ENCODE peak calls at places on chromosome 1, in five cellular contexts. One of them, this sample, is unnamed.

GRCh38 chr1:25729774-25730173 is 70.2 kb upstream of the SELENON start:
- DNase-seq in heart right ventricle: no peak
- DNase-seq in activated CD8-positive, alpha-beta memory T cell treated with anti-CD3 and anti-CD28 coated beads for 4 hours: no peak
- DNase-seq in adipocyte: no peak
- DNase-seq in effector CD4-positive, alpha-beta T cell: no peak
- DNase-seq in this sample: no peak

GRCh38 chr1:70836456-70836855 is 211.2 kb downstream of the PTGER3 start:
- DNase-seq in effector CD4-positive, alpha-beta T cell: no peak
- DNase-seq in adipocyte: no peak
- DNase-seq in activated CD8-positive, alpha-beta memory T cell treated with anti-CD3 and anti-CD28 coated beads for 4 hours: no peak
- DNase-seq in heart right ventricle: no peak
- DNase-seq in this sample: no peak

GRCh38 chr1:84143796-84144565 is at the start of gene PRKACB:
- DNase-seq in heart right ventricle: no peak
- DNase-seq in effector CD4-positive, alpha-beta T cell: peak
- DNase-seq in activated CD8-positive, alpha-beta memory T cell treated with anti-CD3 and anti-CD28 coated beads for 4 hours: no peak
- DNase-seq in adipocyte: peak
- DNase-seq in this sample: peak

GRCh38 chr1:108661030-108661609 is at the start of gene HENMT1:
- DNase-seq in adipocyte: peak
- DNase-seq in activated CD8-positive, alpha-beta memory T cell treated with anti-CD3 and anti-CD28 coated beads for 4 hours: peak
- DNase-seq in heart right ventricle: peak
- DNase-seq in effector CD4-positive, alpha-beta T cell: peak
- DNase-seq in this sample: peak

GRCh38 chr1:27564710-27565649 is 39.0 kb downstream of the AHDC1 start:
- DNase-seq in activated CD8-positive, alpha-beta memory T cell treated with anti-CD3 and anti-CD28 coated beads for 4 hours: no peak
- DNase-seq in heart right ventricle: peak
- DNase-seq in effector CD4-positive, alpha-beta T cell: no peak
- DNase-seq in adipocyte: no peak
- DNase-seq in this sample: no peak

GRCh38 chr1:232096751-232097150 is 470.2 kb downstream of the DISC1 start:
- DNase-seq in activated CD8-positive, alpha-beta memory T cell treated with anti-CD3 and anti-CD28 coated beads for 4 hours: no peak
- DNase-seq in adipocyte: no peak
- DNase-seq in effector CD4-positive, alpha-beta T cell: no peak
- DNase-seq in heart right ventricle: no peak
- DNase-seq in this sample: no peak

GRCh38 chr1:23400324-23401110 is 24.0 kb downstream of the TCEA3 start:
- DNase-seq in activated CD8-positive, alpha-beta memory T cell treated with anti-CD3 and anti-CD28 coated beads for 4 hours: no peak
- DNase-seq in adipocyte: peak
- DNase-seq in heart right ventricle: no peak
- DNase-seq in effector CD4-positive, alpha-beta T cell: no peak
- DNase-seq in this sample: no peak

GRCh38 chr1:2271841-2272655 is 43.9 kb downstream of the SKI start:
- DNase-seq in heart right ventricle: peak
- DNase-seq in effector CD4-positive, alpha-beta T cell: no peak
- DNase-seq in adipocyte: no peak
- DNase-seq in activated CD8-positive, alpha-beta memory T cell treated with anti-CD3 and anti-CD28 coated beads for 4 hours: no peak
- DNase-seq in this sample: no peak

GRCh38 chr1:7838714-7839113 is 14.2 kb downstream of the UTS2 start:
- DNase-seq in effector CD4-positive, alpha-beta T cell: no peak
- DNase-seq in heart right ventricle: no peak
- DNase-seq in activated CD8-positive, alpha-beta memory T cell treated with anti-CD3 and anti-CD28 coated beads for 4 hours: no peak
- DNase-seq in adipocyte: no peak
- DNase-seq in this sample: no peak

GRCh38 chr1:234598974-234599616 is 10.9 kb downstream of the IRF2BP2 start:
- DNase-seq in heart right ventricle: no peak
- DNase-seq in effector CD4-positive, alpha-beta T cell: no peak
- DNase-seq in activated CD8-positive, alpha-beta memory T cell treated with anti-CD3 and anti-CD28 coated beads for 4 hours: no peak
- DNase-seq in adipocyte: peak
- DNase-seq in this sample: no peak

GRCh38 chr1:1431845-1432565 is 3.5 kb upstream of the VWA1 start:
- DNase-seq in adipocyte: no peak
- DNase-seq in heart right ventricle: peak
- DNase-seq in effector CD4-positive, alpha-beta T cell: no peak
- DNase-seq in activated CD8-positive, alpha-beta memory T cell treated with anti-CD3 and anti-CD28 coated beads for 4 hours: no peak
- DNase-seq in this sample: no peak

GRCh38 chr1:88649932-88650331 is 34.1 kb upstream of the PKN2 start:
- DNase-seq in activated CD8-positive, alpha-beta memory T cell treated with anti-CD3 and anti-CD28 coated beads for 4 hours: no peak
- DNase-seq in adipocyte: no peak
- DNase-seq in heart right ventricle: no peak
- DNase-seq in effector CD4-positive, alpha-beta T cell: no peak
- DNase-seq in this sample: no peak

GRCh38 chr1:21837476-21837875 is 25.4 kb downstream of the LDLRAD2 start:
- DNase-seq in adipocyte: no peak
- DNase-seq in activated CD8-positive, alpha-beta memory T cell treated with anti-CD3 and anti-CD28 coated beads for 4 hours: no peak
- DNase-seq in effector CD4-positive, alpha-beta T cell: no peak
- DNase-seq in heart right ventricle: no peak
- DNase-seq in this sample: no peak

GRCh38 chr1:203133969-203134725 is 6.6 kb downstream of the ADORA1 start:
- DNase-seq in heart right ventricle: no peak
- DNase-seq in effector CD4-positive, alpha-beta T cell: no peak
- DNase-seq in adipocyte: peak
- DNase-seq in activated CD8-positive, alpha-beta memory T cell treated with anti-CD3 and anti-CD28 coated beads for 4 hours: no peak
- DNase-seq in this sample: no peak

GRCh38 chr1:187862506-187862905 is 1033.8 kb downstream of the PLA2G4A start:
- DNase-seq in adipocyte: peak
- DNase-seq in heart right ventricle: no peak
- DNase-seq in activated CD8-positive, alpha-beta memory T cell treated with anti-CD3 and anti-CD28 coated beads for 4 hours: no peak
- DNase-seq in effector CD4-positive, alpha-beta T cell: no peak
- DNase-seq in this sample: no peak

GRCh38 chr1:115642168-115643072 is 650 bp downstream of the VANGL1 start:
- DNase-seq in activated CD8-positive, alpha-beta memory T cell treated with anti-CD3 and anti-CD28 coated beads for 4 hours: no peak
- DNase-seq in adipocyte: peak
- DNase-seq in effector CD4-positive, alpha-beta T cell: no peak
- DNase-seq in heart right ventricle: peak
- DNase-seq in this sample: peak

GRCh38 chr1:99829269-99829668 is 20.9 kb upstream of the AGL start:
- DNase-seq in activated CD8-positive, alpha-beta memory T cell treated with anti-CD3 and anti-CD28 coated beads for 4 hours: no peak
- DNase-seq in heart right ventricle: no peak
- DNase-seq in effector CD4-positive, alpha-beta T cell: no peak
- DNase-seq in adipocyte: no peak
- DNase-seq in this sample: no peak

GRCh38 chr1:30874176-30874575 is 34.4 kb downstream of the SDC3 start:
- DNase-seq in activated CD8-positive, alpha-beta memory T cell treated with anti-CD3 and anti-CD28 coated beads for 4 hours: no peak
- DNase-seq in adipocyte: no peak
- DNase-seq in heart right ventricle: no peak
- DNase-seq in effector CD4-positive, alpha-beta T cell: no peak
- DNase-seq in this sample: no peak

GRCh38 chr1:94739521-94740061 is 80.6 kb upstream of the SLC44A3 start:
- DNase-seq in heart right ventricle: no peak
- DNase-seq in effector CD4-positive, alpha-beta T cell: no peak
- DNase-seq in activated CD8-positive, alpha-beta memory T cell treated with anti-CD3 and anti-CD28 coated beads for 4 hours: no peak
- DNase-seq in adipocyte: peak
- DNase-seq in this sample: peak

GRCh38 chr1:151802372-151802771 is 2.8 kb downstream of the LINGO4 start:
- DNase-seq in heart right ventricle: no peak
- DNase-seq in adipocyte: no peak
- DNase-seq in effector CD4-positive, alpha-beta T cell: no peak
- DNase-seq in activated CD8-positive, alpha-beta memory T cell treated with anti-CD3 and anti-CD28 coated beads for 4 hours: no peak
- DNase-seq in this sample: no peak

GRCh38 chr1:179124866-179125265 is 43.0 kb downstream of the TOR3A start:
- DNase-seq in effector CD4-positive, alpha-beta T cell: no peak
- DNase-seq in heart right ventricle: no peak
- DNase-seq in activated CD8-positive, alpha-beta memory T cell treated with anti-CD3 and anti-CD28 coated beads for 4 hours: no peak
- DNase-seq in adipocyte: no peak
- DNase-seq in this sample: peak

GRCh38 chr1:153422450-153423068 is 6.2 kb downstream of the S100A7A start:
- DNase-seq in adipocyte: peak
- DNase-seq in heart right ventricle: peak
- DNase-seq in activated CD8-positive, alpha-beta memory T cell treated with anti-CD3 and anti-CD28 coated beads for 4 hours: peak
- DNase-seq in effector CD4-positive, alpha-beta T cell: peak
- DNase-seq in this sample: peak

GRCh38 chr1:19154876-19155275 is 55.2 kb downstream of the UBR4 start:
- DNase-seq in adipocyte: no peak
- DNase-seq in heart right ventricle: no peak
- DNase-seq in effector CD4-positive, alpha-beta T cell: no peak
- DNase-seq in activated CD8-positive, alpha-beta memory T cell treated with anti-CD3 and anti-CD28 coated beads for 4 hours: no peak
- DNase-seq in this sample: no peak

GRCh38 chr1:27351541-27352107 is 9.8 kb downstream of the SYTL1 start:
- DNase-seq in heart right ventricle: no peak
- DNase-seq in adipocyte: no peak
- DNase-seq in effector CD4-positive, alpha-beta T cell: no peak
- DNase-seq in activated CD8-positive, alpha-beta memory T cell treated with anti-CD3 and anti-CD28 coated beads for 4 hours: no peak
- DNase-seq in this sample: no peak

GRCh38 chr1:56291374-56291841 is 288.0 kb downstream of the PLPP3 start:
- DNase-seq in adipocyte: peak
- DNase-seq in activated CD8-positive, alpha-beta memory T cell treated with anti-CD3 and anti-CD28 coated beads for 4 hours: no peak
- DNase-seq in heart right ventricle: peak
- DNase-seq in effector CD4-positive, alpha-beta T cell: no peak
- DNase-seq in this sample: no peak